ENCODE peak calls at places on chromosomes 2 and 18, in nine cellular contexts. Z is heart left ventricle, K is ovary, N is bronchial epithelial cell, B is choroid plexus epithelial cell, J is lower lobe of right lung, O is body of pancreas, F is transverse colon, D is astrocyte of the spinal cord. H is an unnamed sample.

GRCh38 chr2:83860320-83860719 is 598.8 kb downstream of the SUCLG1 start:
- DNase-seq in Z (no peak), K (no peak), N (no peak), B (no peak), J (no peak), O (no peak), F (no peak), D (no peak), H (no peak)

GRCh38 chr2:68812256-68812655 is 58.9 kb downstream of the BMP10 start:
- DNase-seq in Z (no peak), K (no peak), N (no peak), B (no peak), J (no peak), O (no peak), F (no peak), D (no peak), H (no peak)

GRCh38 chr2:221731432-221731831 is 159.3 kb upstream of the EPHA4 start:
- DNase-seq in Z (no peak), K (no peak), N (peak; percentile 49), B (no peak), J (no peak), O (no peak), F (no peak), D (no peak), H (no peak)

GRCh38 chr2:102485151-102485769 is 12.2 kb downstream of the SLC9A4 start:
- DNase-seq in Z (no peak), K (no peak), N (no peak), B (peak; percentile 13), J (no peak), O (no peak), F (no peak), D (no peak), H (no peak)

GRCh38 chr2:9029721-9030120 is 26.2 kb upstream of the MBOAT2 start:
- DNase-seq in Z (no peak), K (no peak), N (no peak), B (no peak), J (no peak), O (no peak), F (no peak), D (no peak), H (no peak)

GRCh38 chr2:14634223-14634884 is 1.8 kb downstream of the LRATD1 start:
- DNase-seq in Z (peak; percentile 63), K (peak; percentile 82), N (peak; percentile 79), B (peak; percentile 60), J (peak; percentile 90), O (peak; percentile 93), F (peak; percentile 90), D (peak; percentile 80), H (peak; percentile 72)

GRCh38 chr2:3379339-3379646 is 201 bp upstream of the TRAPPC12 start:
- DNase-seq in Z (no peak), K (no peak), N (no peak), B (no peak), J (no peak), O (no peak), F (no peak), D (no peak), H (no peak)

GRCh38 chr2:7725850-7726242 is 808.6 kb downstream of the RNF144A start:
- DNase-seq in Z (no peak), K (no peak), N (no peak), B (peak; percentile 5), J (no peak), O (no peak), F (no peak), D (no peak), H (peak; percentile 34)

GRCh38 chr2:202084265-202084664 is 11.2 kb downstream of the KIAA2012 start:
- DNase-seq in Z (no peak), K (no peak), N (peak; percentile 24), B (peak; percentile 65), J (no peak), O (no peak), F (no peak), D (peak; percentile 57), H (no peak)

GRCh38 chr2:85431787-85432186 is 13.3 kb downstream of the SH2D6 start:
- DNase-seq in Z (no peak), K (no peak), N (no peak), B (no peak), J (no peak), O (no peak), F (no peak), D (no peak), H (no peak)
- H3K4me3 ChIP-seq in Z (no peak overlapping the region), K (no peak overlapping the region), N (no peak overlapping the region), B (no peak overlapping the region), J (no peak overlapping the region), O (no peak overlapping the region), F (no peak overlapping the region), D (no peak overlapping the region), H (no peak overlapping the region)

GRCh38 chr2:149573760-149574159 is 13.8 kb downstream of the MMADHC start:
- DNase-seq in Z (no peak), K (no peak), N (no peak), B (peak; percentile 30), J (no peak), O (no peak), F (no peak), D (peak; percentile 27), H (peak; percentile 26)
- TF ChIP-seq CTCF in Z (peak; percentile 18), K (no peak), N (peak; percentile 6), B (peak; percentile 41), J (peak; percentile 25), O (peak; percentile 31), F (peak; percentile 44), D (peak; percentile 37), H (peak; percentile 55)

GRCh38 chr2:170974304-170974993 is 45.4 kb downstream of the GORASP2 start:
- DNase-seq in Z (no peak), K (no peak), N (no peak), B (peak; percentile 49), J (no peak), O (no peak), F (peak; percentile 21), D (no peak), H (peak; percentile 55)
- H3K4me3 ChIP-seq in Z (peak overlapping the region; percentile 82), K (peak overlapping the region; percentile 71), N (peak overlapping the region; percentile 64), B (peak overlapping the region; percentile 72), J (peak overlapping the region; percentile 71), O (no peak overlapping the region), F (peak overlapping the region; percentile 95), D (no peak overlapping the region), H (peak overlapping the region; percentile 83)

GRCh38 chr2:148201075-148202004 is 180.4 kb downstream of the MBD5 start:
- DNase-seq in Z (peak; percentile 19), K (no peak), N (peak; percentile 40), B (peak; percentile 68), J (peak; percentile 70), O (peak; percentile 24), F (peak; percentile 32), D (peak; percentile 27), H (peak; percentile 31)
- TF ChIP-seq CTCF in Z (peak; percentile 7), K (no peak), N (peak; percentile 56), B (peak; percentile 65), J (peak; percentile 45), O (peak; percentile 25), F (no peak), D (peak; percentile 38), H (peak; percentile 33)

GRCh38 chr2:207161247-207161646 is 4.5 kb downstream of the KLF7 start:
- DNase-seq in Z (no peak), K (no peak), N (no peak), B (no peak), J (no peak), O (no peak), F (no peak), D (peak; percentile 8), H (no peak)
- H3K4me3 ChIP-seq in Z (no peak overlapping the region), K (no peak overlapping the region), N (no peak overlapping the region), B (peak overlapping the region; percentile 4), J (peak overlapping the region; percentile 74), O (no peak overlapping the region), F (no peak overlapping the region), D (no peak overlapping the region), H (peak overlapping the region; percentile 95)

DNA sequence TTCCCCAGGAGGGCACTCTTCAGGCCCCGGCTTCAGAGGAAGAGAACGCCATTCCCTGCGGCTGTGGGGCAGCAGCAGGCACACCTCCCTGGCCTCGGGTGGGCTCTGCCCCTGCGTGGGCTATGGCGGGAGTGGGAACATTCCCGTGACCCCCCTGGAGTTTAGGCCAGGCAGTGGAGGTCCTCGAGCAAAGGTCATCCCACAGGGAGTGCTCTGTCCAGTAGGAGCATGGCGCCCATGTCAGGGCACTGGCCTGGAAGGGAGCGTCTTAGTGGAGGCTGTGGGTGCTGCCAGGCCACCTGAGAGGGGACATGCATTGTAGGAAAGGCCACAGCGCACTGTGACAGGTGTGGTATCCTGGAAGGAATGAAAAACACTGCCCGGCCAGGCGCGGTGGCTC is 9.2 kb upstream of the NFATC1 start:
- DNase-seq in Z (no peak), K (no peak), N (no peak), B (no peak), J (no peak), O (no peak), F (no peak), D (no peak), H (no peak)
- TF ChIP-seq CTCF in Z (no peak), K (no peak), N (no peak), B (no peak), J (no peak), O (no peak), F (no peak), D (no peak), H (no peak)

GRCh38 chr2:218895758-218896500 is 15.3 kb downstream of the WNT10A start:
- DNase-seq in Z (no peak), K (no peak), N (no peak), B (peak; percentile 13), J (no peak), O (no peak), F (no peak), D (no peak), H (no peak)
- H3K4me3 ChIP-seq in Z (no peak overlapping the region), K (no peak overlapping the region), N (no peak overlapping the region), B (no peak overlapping the region), J (no peak overlapping the region), O (no peak overlapping the region), F (no peak overlapping the region), D (no peak overlapping the region), H (no peak overlapping the region)

H was measured in AG10803.